ENCODE peak calls at places on chromosomes 4 and X, in six cellular contexts. One of them, this sample, is unnamed.

GRCh38 chr4:22850630-22851029 is 157.9 kb downstream of the GBA3 start:
- DNase-seq in spleen: no peak
- DNase-seq in GM12878: no peak
- DNase-seq in stomach: no peak
- DNase-seq in HL-60: no peak
- DNase-seq in transverse colon: no peak
- DNase-seq in this sample: no peak

GRCh38 chrX:121546317-121546716 is 498.9 kb downstream of the GLUD2 start:
- DNase-seq in transverse colon: no peak
- DNase-seq in stomach: no peak
- DNase-seq in spleen: no peak
- DNase-seq in GM12878: no peak
- DNase-seq in HL-60: no peak
- DNase-seq in this sample: no peak

GRCh38 chr4:105551968-105552746 is at the start of gene ARHGEF38:
- DNase-seq in spleen: no peak
- DNase-seq in transverse colon: peak
- DNase-seq in GM12878: no peak
- DNase-seq in HL-60: no peak
- DNase-seq in stomach: peak
- DNase-seq in this sample: no peak

GRCh38 chrX:6283826-6284225 is 55.2 kb upstream of the NLGN4X start:
- DNase-seq in HL-60: no peak
- DNase-seq in spleen: no peak
- DNase-seq in GM12878: no peak
- DNase-seq in transverse colon: no peak
- DNase-seq in stomach: no peak
- DNase-seq in this sample: no peak

GRCh38 chr4:185534850-185535761 is at the start of gene PDLIM3:
- DNase-seq in stomach: peak
- DNase-seq in spleen: peak
- DNase-seq in transverse colon: peak
- DNase-seq in GM12878: no peak
- DNase-seq in HL-60: no peak
- DNase-seq in this sample: peak

GRCh38 chrX:44400588-44400987 is 57.1 kb upstream of the EFHC2 start:
- DNase-seq in spleen: no peak
- DNase-seq in stomach: no peak
- DNase-seq in HL-60: no peak
- DNase-seq in GM12878: no peak
- DNase-seq in transverse colon: no peak
- DNase-seq in this sample: no peak

GRCh38 chr4:130486186-130486585 is 1390.2 kb downstream of the C4orf33 start:
- DNase-seq in spleen: no peak
- DNase-seq in HL-60: no peak
- DNase-seq in transverse colon: no peak
- DNase-seq in GM12878: no peak
- DNase-seq in stomach: no peak
- DNase-seq in this sample: no peak

GRCh38 chr4:130026185-130026584 is 930.2 kb downstream of the C4orf33 start:
- DNase-seq in spleen: no peak
- DNase-seq in GM12878: no peak
- DNase-seq in stomach: no peak
- DNase-seq in HL-60: no peak
- DNase-seq in transverse colon: no peak
- DNase-seq in this sample: no peak

GRCh38 chr4:126710935-126711334 is 921.8 kb upstream of the INTU start:
- DNase-seq in spleen: no peak
- DNase-seq in GM12878: no peak
- DNase-seq in transverse colon: no peak
- DNase-seq in stomach: no peak
- DNase-seq in HL-60: no peak
- DNase-seq in this sample: no peak

GRCh38 chrX:44042124-44042523 is 68.9 kb upstream of the NDP start:
- DNase-seq in transverse colon: no peak
- DNase-seq in spleen: no peak
- DNase-seq in stomach: no peak
- DNase-seq in GM12878: no peak
- DNase-seq in HL-60: no peak
- DNase-seq in this sample: no peak

GRCh38 chr4:2340272-2341061 is 78.0 kb downstream of the ZFYVE28 start:
- DNase-seq in stomach: no peak
- DNase-seq in HL-60: no peak
- DNase-seq in GM12878: no peak
- DNase-seq in transverse colon: no peak
- DNase-seq in spleen: peak
- DNase-seq in this sample: no peak

GRCh38 chr4:113996599-113997177 is 17.2 kb upstream of the ARSJ start:
- DNase-seq in stomach: no peak
- DNase-seq in transverse colon: no peak
- DNase-seq in HL-60: no peak
- DNase-seq in spleen: no peak
- DNase-seq in GM12878: no peak
- DNase-seq in this sample: no peak

GRCh38 chr4:165864228-165864627 is 8.8 kb upstream of the TLL1 start:
- DNase-seq in spleen: no peak
- DNase-seq in stomach: no peak
- DNase-seq in HL-60: no peak
- DNase-seq in GM12878: no peak
- DNase-seq in transverse colon: no peak
- DNase-seq in this sample: no peak

GRCh38 chr4:22071749-22072148 is 123.2 kb upstream of the KCNIP4 start:
- DNase-seq in transverse colon: no peak
- DNase-seq in spleen: no peak
- DNase-seq in GM12878: no peak
- DNase-seq in stomach: no peak
- DNase-seq in HL-60: no peak
- DNase-seq in this sample: no peak

GRCh38 chr4:25687763-25688162 is 32.1 kb downstream of the SLC34A2 start:
- DNase-seq in HL-60: no peak
- DNase-seq in spleen: no peak
- DNase-seq in transverse colon: no peak
- DNase-seq in GM12878: no peak
- DNase-seq in stomach: no peak
- DNase-seq in this sample: no peak

GRCh38 chr4:99845708-99846469 is 29.3 kb downstream of the DAPP1 start:
- DNase-seq in GM12878: no peak
- DNase-seq in stomach: no peak
- DNase-seq in spleen: no peak
- DNase-seq in HL-60: no peak
- DNase-seq in transverse colon: no peak
- DNase-seq in this sample: no peak

GRCh38 chrX:104370089-104370488 is 115.4 kb upstream of the ESX1 start:
- DNase-seq in HL-60: no peak
- DNase-seq in GM12878: no peak
- DNase-seq in transverse colon: no peak
- DNase-seq in stomach: no peak
- DNase-seq in spleen: no peak
- DNase-seq in this sample: no peak

GRCh38 chr4:73417973-73418372 is 13.9 kb downstream of the ALB start:
- DNase-seq in GM12878: no peak
- DNase-seq in spleen: no peak
- DNase-seq in HL-60: no peak
- DNase-seq in stomach: no peak
- DNase-seq in transverse colon: no peak
- DNase-seq in this sample: no peak

GRCh38 chr4:13547563-13548041 is 3.3 kb upstream of the NKX3-2 start:
- DNase-seq in HL-60: no peak
- DNase-seq in GM12878: no peak
- DNase-seq in stomach: no peak
- DNase-seq in spleen: peak
- DNase-seq in transverse colon: peak
- DNase-seq in this sample: peak

GRCh38 chr4:138861130-138861529 is 154.5 kb upstream of the NOCT start:
- DNase-seq in spleen: no peak
- DNase-seq in GM12878: no peak
- DNase-seq in stomach: no peak
- DNase-seq in transverse colon: no peak
- DNase-seq in HL-60: no peak
- DNase-seq in this sample: no peak

GRCh38 chrX:38494239-38494823 is 67.0 kb upstream of the TSPAN7 start:
- DNase-seq in transverse colon: no peak
- DNase-seq in stomach: no peak
- DNase-seq in GM12878: no peak
- DNase-seq in spleen: no peak
- DNase-seq in HL-60: no peak
- DNase-seq in this sample: no peak

GRCh38 chrX:154378799-154379568 is at the start of gene EMD:
- DNase-seq in transverse colon: peak
- DNase-seq in spleen: peak
- DNase-seq in GM12878: peak
- DNase-seq in HL-60: peak
- DNase-seq in stomach: peak
- DNase-seq in this sample: peak

GRCh38 chrX:154379569-154379951 is 465 bp downstream of the EMD start:
- DNase-seq in GM12878: no peak
- DNase-seq in HL-60: no peak
- DNase-seq in spleen: no peak
- DNase-seq in transverse colon: no peak
- DNase-seq in stomach: no peak
- DNase-seq in this sample: no peak

GRCh38 chrX:154380153-154380552 is 1.1 kb downstream of the EMD start:
- DNase-seq in stomach: no peak
- DNase-seq in GM12878: no peak
- DNase-seq in transverse colon: no peak
- DNase-seq in HL-60: no peak
- DNase-seq in spleen: peak
- DNase-seq in this sample: no peak

GRCh38 chrX:154376768-154377167 is 2.3 kb upstream of the EMD start:
- DNase-seq in transverse colon: no peak
- DNase-seq in GM12878: no peak
- DNase-seq in spleen: no peak
- DNase-seq in stomach: no peak
- DNase-seq in HL-60: no peak
- DNase-seq in this sample: no peak

DNA sequence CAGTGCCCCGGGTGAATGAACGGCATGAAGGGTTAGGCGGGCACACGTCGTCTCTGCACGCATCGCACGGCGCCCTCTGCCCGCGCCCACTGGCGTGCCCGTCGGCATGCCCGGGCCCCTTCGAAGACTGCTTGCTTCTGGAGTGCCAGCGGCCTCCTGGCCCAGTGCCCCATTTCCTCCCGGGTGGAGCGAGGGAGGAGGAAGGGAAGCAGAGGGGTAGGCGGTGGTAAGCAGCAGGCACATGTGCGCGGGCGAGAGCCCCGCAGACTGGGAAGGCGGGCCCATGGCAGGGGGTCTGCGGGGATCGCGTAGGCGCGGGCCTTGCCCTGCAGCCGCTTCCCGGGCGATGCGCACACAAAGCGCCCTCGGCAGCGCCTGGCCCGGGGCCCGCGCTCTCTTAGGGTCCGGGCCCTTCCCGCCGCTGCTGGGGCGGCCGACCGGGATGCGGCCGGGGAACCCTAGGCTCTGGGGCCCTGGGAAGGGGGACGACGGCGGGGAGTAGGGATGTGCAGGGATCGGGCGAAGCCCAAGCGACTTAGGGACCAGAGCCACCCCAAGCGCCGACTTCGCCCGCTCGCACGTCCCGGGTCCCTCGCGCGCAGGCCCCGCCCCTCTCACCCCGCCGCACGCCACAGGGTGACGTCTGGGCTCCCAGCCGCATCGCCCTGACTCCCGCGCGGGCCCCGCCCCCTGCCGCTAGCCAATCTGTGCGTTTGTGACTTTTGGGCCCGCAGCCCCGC is 866 bp upstream of the EMD start:
- DNase-seq in HL-60: peak
- DNase-seq in transverse colon: peak
- DNase-seq in GM12878: no peak
- DNase-seq in spleen: peak
- DNase-seq in stomach: peak
- DNase-seq in this sample: peak
- TF ChIP-seq POLR2AphosphoS5 in HL-60: peak
- TF ChIP-seq POLR2AphosphoS5 in transverse colon: peak
- TF ChIP-seq POLR2AphosphoS5 in GM12878: no peak
- TF ChIP-seq POLR2AphosphoS5 in spleen: peak
- TF ChIP-seq POLR2AphosphoS5 in stomach: peak
- TF ChIP-seq POLR2AphosphoS5 in this sample: no peak

DNA sequence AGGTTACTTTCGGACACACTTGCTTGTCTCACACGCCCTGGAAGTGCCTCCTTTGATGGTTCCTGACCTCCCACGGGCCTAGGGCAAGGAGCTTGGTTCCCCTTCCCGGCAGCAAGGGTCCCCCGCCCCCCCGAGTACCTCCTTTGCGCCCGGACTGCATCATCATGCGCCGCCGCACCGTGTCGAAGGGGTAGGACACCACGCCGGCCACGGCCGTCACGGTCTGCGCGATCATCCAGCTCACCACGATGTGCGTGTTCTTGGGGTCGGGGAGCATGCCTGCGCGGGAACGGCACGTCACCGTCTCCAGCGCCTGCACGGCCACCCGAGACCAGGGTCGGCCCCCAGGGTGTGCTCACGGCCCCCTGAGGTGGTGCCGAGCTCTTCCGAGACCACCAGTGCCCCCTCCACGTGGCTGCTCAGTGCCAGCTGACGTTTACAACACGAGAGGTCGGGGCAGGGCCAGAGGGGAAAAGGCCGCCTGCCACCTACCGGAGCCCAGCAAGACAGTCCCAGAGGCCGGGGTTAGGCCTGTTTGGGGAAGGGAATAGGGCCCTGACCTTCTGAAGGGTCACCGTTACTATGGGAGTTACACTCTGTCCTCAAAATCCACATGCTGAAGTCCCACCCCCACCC is 4.7 kb downstream of the SLC25A6 start:
- DNase-seq in HL-60: no peak
- DNase-seq in transverse colon: no peak
- DNase-seq in stomach: no peak
- DNase-seq in GM12878: no peak
- DNase-seq in spleen: peak
- DNase-seq in this sample: no peak
- TF ChIP-seq POLR2AphosphoS5 in HL-60: peak
- TF ChIP-seq POLR2AphosphoS5 in transverse colon: no peak
- TF ChIP-seq POLR2AphosphoS5 in stomach: no peak
- TF ChIP-seq POLR2AphosphoS5 in GM12878: peak
- TF ChIP-seq POLR2AphosphoS5 in spleen: peak
- TF ChIP-seq POLR2AphosphoS5 in this sample: no peak

DNA sequence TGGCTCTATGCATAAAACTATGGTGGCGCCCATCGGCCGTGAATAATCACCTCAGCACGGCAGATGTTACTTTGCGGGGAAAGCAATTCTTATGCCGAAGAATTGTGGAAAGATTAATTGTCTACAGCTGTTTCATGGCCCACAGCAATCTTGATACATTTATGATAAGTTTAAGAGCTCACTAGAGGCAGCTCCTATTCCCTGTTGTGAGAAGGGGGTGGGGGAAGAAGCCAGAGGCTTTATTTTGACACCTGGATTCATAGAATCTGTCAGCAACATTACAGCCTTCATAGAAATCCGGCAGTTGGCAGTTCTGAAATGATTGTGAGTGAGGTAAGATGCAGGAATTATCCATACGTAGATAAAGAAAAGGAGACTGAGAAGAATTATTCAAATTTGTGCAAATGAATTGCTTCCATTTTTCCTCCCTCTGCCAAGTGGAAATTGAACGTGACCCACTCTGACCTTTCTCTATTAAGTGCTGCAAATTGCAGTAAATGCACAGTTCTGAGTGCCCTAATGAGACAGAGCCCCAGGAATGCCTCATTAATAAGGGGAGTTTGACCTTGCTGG is 188.7 kb downstream of the GPAT3 start:
- DNase-seq in stomach: no peak
- DNase-seq in transverse colon: no peak
- DNase-seq in GM12878: no peak
- DNase-seq in spleen: no peak
- DNase-seq in HL-60: no peak
- DNase-seq in this sample: no peak
- TF ChIP-seq POLR2AphosphoS5 in stomach: no peak
- TF ChIP-seq POLR2AphosphoS5 in transverse colon: no peak
- TF ChIP-seq POLR2AphosphoS5 in GM12878: no peak
- TF ChIP-seq POLR2AphosphoS5 in spleen: no peak
- TF ChIP-seq POLR2AphosphoS5 in HL-60: no peak
- TF ChIP-seq POLR2AphosphoS5 in this sample: no peak

GRCh38 chr4:80015407-80016189 is 57.4 kb downstream of the ANTXR2 start:
- DNase-seq in transverse colon: no peak
- DNase-seq in GM12878: no peak
- DNase-seq in stomach: no peak
- DNase-seq in spleen: no peak
- DNase-seq in HL-60: no peak
- DNase-seq in this sample: no peak
- TF ChIP-seq POLR2AphosphoS5 in transverse colon: peak
- TF ChIP-seq POLR2AphosphoS5 in GM12878: no peak
- TF ChIP-seq POLR2AphosphoS5 in stomach: no peak
- TF ChIP-seq POLR2AphosphoS5 in spleen: no peak
- TF ChIP-seq POLR2AphosphoS5 in HL-60: no peak
- TF ChIP-seq POLR2AphosphoS5 in this sample: no peak

This sample was measured in GM12892.